ENCODE peak calls at places on chromosomes 4 and X, in six cellular contexts. One of them, this sample, is unnamed.

GRCh38 chrX:31266172-31267076 is 194.6 kb upstream of the FTHL17 start:
- DNase-seq in uterus: peak
- DNase-seq in A549: no peak
- DNase-seq in psoas muscle: peak
- DNase-seq in testis: peak
- DNase-seq in CD8-positive, alpha-beta T cell: no peak
- DNase-seq in this sample: peak

GRCh38 chr4:25852105-25852504 is 10.7 kb downstream of the SEL1L3 start:
- DNase-seq in testis: no peak
- DNase-seq in A549: no peak
- DNase-seq in CD8-positive, alpha-beta T cell: no peak
- DNase-seq in psoas muscle: no peak
- DNase-seq in uterus: no peak
- DNase-seq in this sample: no peak

GRCh38 chr4:155972098-155972497 is 18.4 kb upstream of the CTSO start:
- DNase-seq in A549: no peak
- DNase-seq in uterus: no peak
- DNase-seq in CD8-positive, alpha-beta T cell: no peak
- DNase-seq in psoas muscle: no peak
- DNase-seq in testis: no peak
- DNase-seq in this sample: no peak

GRCh38 chr4:7964459-7964858 is 24.8 kb upstream of the AFAP1 start:
- DNase-seq in testis: no peak
- DNase-seq in uterus: no peak
- DNase-seq in psoas muscle: no peak
- DNase-seq in CD8-positive, alpha-beta T cell: no peak
- DNase-seq in A549: no peak
- DNase-seq in this sample: no peak

GRCh38 chrX:136768469-136769084 is 12.2 kb downstream of the ARHGEF6 start:
- DNase-seq in uterus: peak
- DNase-seq in psoas muscle: peak
- DNase-seq in A549: no peak
- DNase-seq in CD8-positive, alpha-beta T cell: no peak
- DNase-seq in testis: peak
- DNase-seq in this sample: peak

GRCh38 chr4:54226399-54227260 is 2.5 kb upstream of the PDGFRA start:
- DNase-seq in CD8-positive, alpha-beta T cell: no peak
- DNase-seq in uterus: peak
- DNase-seq in A549: no peak
- DNase-seq in testis: peak
- DNase-seq in psoas muscle: peak
- DNase-seq in this sample: peak

GRCh38 chrX:55450259-55450658 is 1.7 kb upstream of the MAGEH1 start:
- DNase-seq in uterus: no peak
- DNase-seq in CD8-positive, alpha-beta T cell: no peak
- DNase-seq in A549: no peak
- DNase-seq in testis: peak
- DNase-seq in psoas muscle: no peak
- DNase-seq in this sample: no peak

GRCh38 chr4:160129439-160129838 is 1026.6 kb downstream of the RAPGEF2 start:
- DNase-seq in A549: no peak
- DNase-seq in uterus: no peak
- DNase-seq in psoas muscle: no peak
- DNase-seq in testis: no peak
- DNase-seq in CD8-positive, alpha-beta T cell: no peak
- DNase-seq in this sample: no peak

GRCh38 chr4:147547314-147548056 is 66.6 kb downstream of the EDNRA start:
- DNase-seq in uterus: no peak
- DNase-seq in A549: no peak
- DNase-seq in psoas muscle: no peak
- DNase-seq in CD8-positive, alpha-beta T cell: no peak
- DNase-seq in testis: no peak
- DNase-seq in this sample: no peak

GRCh38 chr4:125891597-125892258 is 577.0 kb downstream of the FAT4 start:
- DNase-seq in CD8-positive, alpha-beta T cell: no peak
- DNase-seq in A549: no peak
- DNase-seq in uterus: no peak
- DNase-seq in testis: no peak
- DNase-seq in psoas muscle: no peak
- DNase-seq in this sample: no peak

GRCh38 chr4:122823476-122823875 is 3.2 kb upstream of the FGF2 start:
- DNase-seq in testis: no peak
- DNase-seq in CD8-positive, alpha-beta T cell: no peak
- DNase-seq in uterus: no peak
- DNase-seq in A549: no peak
- DNase-seq in psoas muscle: no peak
- DNase-seq in this sample: no peak

GRCh38 chr4:94758700-94759399 is 1.1 kb downstream of the BMPR1B start:
- DNase-seq in uterus: no peak
- DNase-seq in psoas muscle: no peak
- DNase-seq in A549: no peak
- DNase-seq in CD8-positive, alpha-beta T cell: no peak
- DNase-seq in testis: peak
- DNase-seq in this sample: no peak

GRCh38 chr4:128958194-128958593 is 135.1 kb downstream of the SCLT1 start:
- DNase-seq in psoas muscle: no peak
- DNase-seq in CD8-positive, alpha-beta T cell: no peak
- DNase-seq in uterus: no peak
- DNase-seq in A549: no peak
- DNase-seq in testis: no peak
- DNase-seq in this sample: no peak

GRCh38 chrX:153773741-153774575 is 6.9 kb upstream of the SRPK3 start:
- DNase-seq in psoas muscle: peak
- DNase-seq in uterus: no peak
- DNase-seq in CD8-positive, alpha-beta T cell: no peak
- DNase-seq in testis: no peak
- DNase-seq in A549: no peak
- DNase-seq in this sample: no peak

GRCh38 chr4:126583509-126583908 is 1049.2 kb upstream of the INTU start:
- DNase-seq in uterus: no peak
- DNase-seq in CD8-positive, alpha-beta T cell: no peak
- DNase-seq in A549: no peak
- DNase-seq in testis: peak
- DNase-seq in psoas muscle: no peak
- DNase-seq in this sample: no peak

GRCh38 chrX:117895418-117895817 is 221.2 kb downstream of the KLHL13 start:
- DNase-seq in A549: no peak
- DNase-seq in testis: no peak
- DNase-seq in CD8-positive, alpha-beta T cell: no peak
- DNase-seq in psoas muscle: no peak
- DNase-seq in uterus: no peak
- DNase-seq in this sample: no peak

GRCh38 chr4:15963568-15963967 is 593 bp upstream of the FGFBP2 start:
- DNase-seq in CD8-positive, alpha-beta T cell: peak
- DNase-seq in uterus: no peak
- DNase-seq in testis: no peak
- DNase-seq in psoas muscle: no peak
- DNase-seq in A549: no peak
- DNase-seq in this sample: no peak

GRCh38 chr4:22483551-22483981 is 32.3 kb downstream of the ADGRA3 start:
- DNase-seq in testis: no peak
- DNase-seq in uterus: no peak
- DNase-seq in A549: no peak
- DNase-seq in CD8-positive, alpha-beta T cell: no peak
- DNase-seq in psoas muscle: no peak
- DNase-seq in this sample: no peak

GRCh38 chr4:115781528-115782146 is 668.2 kb upstream of the NDST4 start:
- DNase-seq in CD8-positive, alpha-beta T cell: no peak
- DNase-seq in testis: no peak
- DNase-seq in A549: no peak
- DNase-seq in psoas muscle: no peak
- DNase-seq in uterus: no peak
- DNase-seq in this sample: no peak

GRCh38 chr4:143617994-143618679 is 82.3 kb downstream of the FREM3 start:
- DNase-seq in A549: no peak
- DNase-seq in psoas muscle: no peak
- DNase-seq in testis: no peak
- DNase-seq in CD8-positive, alpha-beta T cell: no peak
- DNase-seq in uterus: peak
- DNase-seq in this sample: no peak

GRCh38 chr4:124633285-124633941 is 79.1 kb downstream of the ANKRD50 start:
- DNase-seq in A549: no peak
- DNase-seq in psoas muscle: no peak
- DNase-seq in testis: no peak
- DNase-seq in uterus: no peak
- DNase-seq in CD8-positive, alpha-beta T cell: no peak
- DNase-seq in this sample: no peak

GRCh38 chrX:34559325-34559724 is 97.8 kb downstream of the TMEM47 start:
- DNase-seq in CD8-positive, alpha-beta T cell: no peak
- DNase-seq in testis: no peak
- DNase-seq in A549: no peak
- DNase-seq in uterus: no peak
- DNase-seq in psoas muscle: no peak
- DNase-seq in this sample: no peak

GRCh38 chr4:153206534-153206933 is 2.3 kb downstream of the TRIM2 start:
- DNase-seq in psoas muscle: no peak
- DNase-seq in A549: no peak
- DNase-seq in CD8-positive, alpha-beta T cell: no peak
- DNase-seq in uterus: no peak
- DNase-seq in testis: no peak
- DNase-seq in this sample: no peak

GRCh38 chr4:24850669-24851068 is 55.3 kb downstream of the SOD3 start:
- DNase-seq in uterus: peak
- DNase-seq in psoas muscle: peak
- DNase-seq in A549: no peak
- DNase-seq in CD8-positive, alpha-beta T cell: no peak
- DNase-seq in testis: no peak
- DNase-seq in this sample: no peak

GRCh38 chr4:85474356-85474755 is 594 bp upstream of the ARHGAP24 start:
- DNase-seq in A549: no peak
- DNase-seq in psoas muscle: no peak
- DNase-seq in CD8-positive, alpha-beta T cell: no peak
- DNase-seq in uterus: no peak
- DNase-seq in testis: no peak
- DNase-seq in this sample: no peak

GRCh38 chrX:151393514-151393913 is 3.5 kb upstream of the VMA21 start:
- DNase-seq in psoas muscle: no peak
- DNase-seq in uterus: no peak
- DNase-seq in CD8-positive, alpha-beta T cell: peak
- DNase-seq in A549: no peak
- DNase-seq in testis: no peak
- DNase-seq in this sample: no peak

GRCh38 chrX:151397741-151398070 is 700 bp downstream of the VMA21 start:
- DNase-seq in testis: no peak
- DNase-seq in CD8-positive, alpha-beta T cell: no peak
- DNase-seq in A549: peak
- DNase-seq in uterus: no peak
- DNase-seq in psoas muscle: no peak
- DNase-seq in this sample: no peak

GRCh38 chrX:151396827-151397740 is at the start of gene VMA21:
- DNase-seq in psoas muscle: peak
- DNase-seq in testis: peak
- DNase-seq in uterus: peak
- DNase-seq in A549: peak
- DNase-seq in CD8-positive, alpha-beta T cell: peak
- DNase-seq in this sample: peak

GRCh38 chrX:151398346-151398745 is 1.3 kb downstream of the VMA21 start:
- DNase-seq in uterus: no peak
- DNase-seq in A549: no peak
- DNase-seq in CD8-positive, alpha-beta T cell: no peak
- DNase-seq in testis: no peak
- DNase-seq in psoas muscle: no peak
- DNase-seq in this sample: no peak

GRCh38 chrX:151396042-151396826 is 772 bp upstream of the VMA21 start:
- DNase-seq in A549: no peak
- DNase-seq in psoas muscle: peak
- DNase-seq in testis: peak
- DNase-seq in uterus: no peak
- DNase-seq in CD8-positive, alpha-beta T cell: no peak
- DNase-seq in this sample: no peak
- H3K4me3 ChIP-seq in A549: peak
- H3K4me3 ChIP-seq in psoas muscle: peak
- H3K4me3 ChIP-seq in testis: peak
- H3K4me3 ChIP-seq in uterus: peak
- H3K4me3 ChIP-seq in CD8-positive, alpha-beta T cell: peak
- H3K4me3 ChIP-seq in this sample: peak

DNA sequence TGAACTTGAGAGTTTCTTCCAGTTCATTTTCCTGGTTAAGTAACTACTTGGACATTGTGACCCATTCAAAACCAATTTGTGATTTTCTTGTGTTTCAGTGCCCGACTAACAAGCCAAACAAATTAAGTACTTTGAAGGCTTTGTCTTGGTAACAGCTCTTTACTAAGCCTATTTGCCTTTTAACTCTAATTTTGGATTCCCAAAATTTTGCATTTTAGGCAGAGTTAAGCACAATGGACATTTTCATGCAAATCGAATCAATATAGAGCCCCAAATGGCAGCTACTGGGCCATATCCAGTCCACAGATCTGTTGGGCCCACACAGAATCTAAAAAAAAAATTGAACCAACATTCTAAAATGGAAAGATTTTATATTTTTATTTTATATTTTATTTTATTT is 31.4 kb upstream of the CHRNA9 start:
- DNase-seq in testis: no peak
- DNase-seq in psoas muscle: no peak
- DNase-seq in CD8-positive, alpha-beta T cell: no peak
- DNase-seq in A549: no peak
- DNase-seq in uterus: no peak
- DNase-seq in this sample: no peak
- TF ChIP-seq CTCF in testis: no peak
- TF ChIP-seq CTCF in psoas muscle: no peak
- TF ChIP-seq CTCF in CD8-positive, alpha-beta T cell: no peak
- TF ChIP-seq CTCF in A549: no peak
- TF ChIP-seq CTCF in uterus: no peak
- TF ChIP-seq CTCF in this sample: no peak

DNA sequence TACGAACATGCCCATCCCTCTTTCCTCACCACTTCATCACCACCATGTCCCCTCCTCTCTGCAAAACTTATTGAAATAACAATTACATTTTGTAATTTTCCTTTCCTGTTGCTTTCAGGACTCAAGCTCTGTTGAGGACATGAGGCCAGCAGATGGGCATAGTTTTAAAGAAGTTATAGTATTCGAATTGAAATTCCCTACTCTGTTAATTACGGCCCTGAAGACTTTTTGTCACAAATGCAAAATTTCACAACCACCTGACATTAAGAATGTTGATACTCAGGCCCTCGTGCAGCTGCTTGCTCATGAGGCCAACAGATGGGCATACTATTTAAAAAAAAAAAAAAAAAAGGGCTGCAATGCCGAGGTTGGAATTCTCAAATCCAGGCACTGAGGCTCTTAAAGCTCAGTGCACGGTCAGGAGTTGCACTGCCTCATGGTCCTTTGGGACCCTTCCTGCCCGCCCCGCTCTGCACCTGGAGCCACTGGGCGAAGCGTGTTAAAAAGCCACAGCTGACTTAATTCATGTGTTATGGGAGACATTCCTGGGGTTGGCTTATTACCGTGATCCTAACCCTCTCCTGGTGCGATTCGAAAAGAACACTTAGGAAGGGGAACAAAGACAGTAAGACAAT is 34.2 kb upstream of the FAT1 start:
- DNase-seq in testis: no peak
- DNase-seq in CD8-positive, alpha-beta T cell: no peak
- DNase-seq in psoas muscle: no peak
- DNase-seq in uterus: no peak
- DNase-seq in A549: no peak
- DNase-seq in this sample: no peak
- H3K4me3 ChIP-seq in testis: no peak
- H3K4me3 ChIP-seq in CD8-positive, alpha-beta T cell: no peak
- H3K4me3 ChIP-seq in psoas muscle: no peak
- H3K4me3 ChIP-seq in uterus: no peak
- H3K4me3 ChIP-seq in A549: no peak
- H3K4me3 ChIP-seq in this sample: no peak

GRCh38 chrX:48815266-48815665 is 11.0 kb upstream of the ERAS start:
- DNase-seq in psoas muscle: no peak
- DNase-seq in uterus: no peak
- DNase-seq in CD8-positive, alpha-beta T cell: no peak
- DNase-seq in testis: no peak
- DNase-seq in A549: no peak
- DNase-seq in this sample: no peak
- TF ChIP-seq CTCF in psoas muscle: no peak
- TF ChIP-seq CTCF in uterus: no peak
- TF ChIP-seq CTCF in CD8-positive, alpha-beta T cell: no peak
- TF ChIP-seq CTCF in testis: no peak
- TF ChIP-seq CTCF in A549: no peak
- TF ChIP-seq CTCF in this sample: no peak

This sample was measured in colonic mucosa.